ENCODE peak calls at places on chromosomes 2 and 18, in six cellular contexts. F is upper lobe of right lung, N is choroid plexus epithelial cell, K is WTC11, X is astrocyte of the cerebellum, O is AG09319. T is an unnamed sample.

GRCh38 chr2:110114007-110114591 is 1.5 kb downstream of the MALL start:
- DNase-seq in F (peak), K (no peak), X (no peak), N (no peak), O (no peak), T (peak)

GRCh38 chr18:76699923-76700322 is 122.4 kb upstream of the ZNF236 start:
- DNase-seq in X (no peak), N (no peak), F (no peak), K (no peak), O (no peak), T (no peak)

GRCh38 chr2:112108238-112108832 is 29.9 kb upstream of the FBLN7 start:
- DNase-seq in X (no peak), F (no peak), N (no peak), K (no peak), O (no peak), T (no peak)

GRCh38 chr18:5872886-5873285 is 22.4 kb downstream of the TMEM200C start:
- DNase-seq in X (no peak), N (no peak), O (no peak), F (no peak), K (no peak), T (no peak)

GRCh38 chr2:18435425-18436037 is 124.9 kb downstream of the RDH14 start:
- DNase-seq in F (no peak), O (peak), X (peak), K (no peak), N (peak), T (peak)

GRCh38 chr2:208363485-208363884 is 43.1 kb upstream of the PTH2R start:
- DNase-seq in F (no peak), N (peak), O (no peak), X (peak), K (no peak), T (peak)

GRCh38 chr2:68740184-68740914 is 5.7 kb downstream of the ARHGAP25 start:
- DNase-seq in N (peak), K (no peak), O (no peak), F (no peak), X (no peak), T (no peak)

GRCh38 chr18:12254820-12255511 is 805 bp downstream of the CIDEA start:
- DNase-seq in O (no peak), N (no peak), F (no peak), X (no peak), K (peak), T (no peak)

GRCh38 chr2:181183878-181184553 is 203.6 kb downstream of the UBE2E3 start:
- DNase-seq in X (no peak), K (no peak), F (no peak), N (peak), O (no peak), T (peak)

GRCh38 chr2:95333888-95334338 is 36.8 kb downstream of the KCNIP3 start:
- DNase-seq in O (peak), N (no peak), K (no peak), F (peak), X (no peak), T (peak)

GRCh38 chr2:192051533-192051932 is 143.2 kb downstream of the TMEFF2 start:
- DNase-seq in K (no peak), N (no peak), X (no peak), O (no peak), F (no peak), T (no peak)

GRCh38 chr2:146584316-146584715 is 1260.5 kb upstream of the ACVR2A start:
- DNase-seq in O (no peak), X (no peak), K (no peak), F (no peak), N (no peak), T (no peak)

GRCh38 chr2:224930124-224930523 is 112.1 kb downstream of the DOCK10 start:
- DNase-seq in F (no peak), O (no peak), N (no peak), X (no peak), K (no peak), T (no peak)

GRCh38 chr18:8744656-8745055 is 39.3 kb downstream of the MTCL1 start:
- DNase-seq in K (no peak), X (no peak), N (no peak), F (no peak), O (no peak), T (no peak)

GRCh38 chr2:15365411-15365810 is 195.7 kb downstream of the NBAS start:
- DNase-seq in K (no peak), X (no peak), N (no peak), F (no peak), O (no peak), T (no peak)

GRCh38 chr2:28583899-28584553 is 88.2 kb downstream of the PLB1 start:
- DNase-seq in F (peak), K (no peak), N (peak), X (peak), O (peak), T (peak)

GRCh38 chr2:179528576-179529069 is 264.0 kb upstream of the SESTD1 start:
- DNase-seq in N (no peak), F (no peak), X (no peak), O (no peak), K (no peak), T (no peak)

GRCh38 chr2:32780961-32781360 is 153.1 kb downstream of the TTC27 start:
- DNase-seq in O (no peak), F (no peak), K (no peak), N (peak), X (no peak), T (no peak)

GRCh38 chr2:215748446-215748845 is 264.9 kb downstream of the MREG start:
- DNase-seq in N (peak), O (no peak), X (no peak), F (no peak), K (no peak), T (no peak)

GRCh38 chr2:147515213-147515612 is 329.6 kb upstream of the ACVR2A start:
- DNase-seq in N (no peak), F (no peak), X (no peak), O (no peak), K (no peak), T (no peak)

GRCh38 chr18:28485210-28485801 is 308.4 kb upstream of the CDH2 start:
- DNase-seq in X (no peak), O (no peak), N (no peak), F (no peak), K (no peak), T (no peak)

GRCh38 chr18:68916734-68917133 is 118.9 kb downstream of the CCDC102B start:
- DNase-seq in X (no peak), K (no peak), N (peak), O (no peak), F (no peak), T (peak)

GRCh38 chr2:168490015-168490874 is 34.2 kb downstream of the CERS6 start:
- DNase-seq in N (peak), X (no peak), F (no peak), O (no peak), K (no peak), T (peak)

GRCh38 chr2:6073260-6074141 is 381.3 kb downstream of the SOX11 start:
- DNase-seq in X (peak), K (no peak), N (peak), F (no peak), O (no peak), T (no peak)

GRCh38 chr2:236711440-236711839 is 141.8 kb downstream of the ACKR3 start:
- DNase-seq in F (no peak), X (no peak), K (no peak), N (peak), O (peak), T (peak)

GRCh38 chr18:47594063-47594462 is 336.4 kb downstream of the SMAD2 start:
- DNase-seq in F (no peak), N (no peak), O (no peak), K (no peak), X (no peak), T (no peak)

GRCh38 chr2:195863121-195863520 is 205.5 kb downstream of the DNAH7 start:
- DNase-seq in F (no peak), N (no peak), X (no peak), O (no peak), K (no peak), T (no peak)

DNA sequence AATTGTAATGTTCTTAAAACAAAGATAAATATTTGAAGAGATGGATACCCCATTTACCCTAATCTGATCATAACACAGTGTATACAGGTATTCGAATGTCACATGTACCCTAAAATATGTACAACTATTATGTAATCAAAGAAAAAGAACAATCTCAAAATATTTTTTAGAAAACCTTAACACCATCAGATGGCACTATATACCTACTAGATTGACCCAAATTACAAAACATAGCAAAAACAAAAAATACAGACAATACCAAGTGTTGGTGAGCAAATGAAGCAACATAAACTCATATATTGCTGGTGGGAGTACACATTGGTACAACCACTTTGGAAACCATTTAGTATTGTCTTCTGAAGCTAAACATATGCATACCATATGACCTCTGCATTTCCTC is 55.6 kb downstream of the GDF7 start:
- DNase-seq in F (no peak), N (no peak), K (no peak), O (no peak), X (no peak), T (no peak)
- TF ChIP-seq CTCF in F (no peak), N (no peak), K (no peak), O (no peak), X (no peak), T (no peak)

GRCh38 chr18:59878644-59879043 is 21.2 kb upstream of the PMAIP1 start:
- DNase-seq in K (no peak), N (peak), X (no peak), F (no peak), O (no peak), T (no peak)
- TF ChIP-seq CTCF in K (no peak), N (no peak), X (no peak), F (no peak), O (no peak), T (no peak)

GRCh38 chr2:183038341-183039300 is at the start of gene NCKAP1:
- DNase-seq in O (peak), N (peak), F (peak), K (peak), X (peak), T (peak)
- TF ChIP-seq CTCF in O (peak), N (peak), F (peak), K (peak), X (peak), T (peak)

DNA sequence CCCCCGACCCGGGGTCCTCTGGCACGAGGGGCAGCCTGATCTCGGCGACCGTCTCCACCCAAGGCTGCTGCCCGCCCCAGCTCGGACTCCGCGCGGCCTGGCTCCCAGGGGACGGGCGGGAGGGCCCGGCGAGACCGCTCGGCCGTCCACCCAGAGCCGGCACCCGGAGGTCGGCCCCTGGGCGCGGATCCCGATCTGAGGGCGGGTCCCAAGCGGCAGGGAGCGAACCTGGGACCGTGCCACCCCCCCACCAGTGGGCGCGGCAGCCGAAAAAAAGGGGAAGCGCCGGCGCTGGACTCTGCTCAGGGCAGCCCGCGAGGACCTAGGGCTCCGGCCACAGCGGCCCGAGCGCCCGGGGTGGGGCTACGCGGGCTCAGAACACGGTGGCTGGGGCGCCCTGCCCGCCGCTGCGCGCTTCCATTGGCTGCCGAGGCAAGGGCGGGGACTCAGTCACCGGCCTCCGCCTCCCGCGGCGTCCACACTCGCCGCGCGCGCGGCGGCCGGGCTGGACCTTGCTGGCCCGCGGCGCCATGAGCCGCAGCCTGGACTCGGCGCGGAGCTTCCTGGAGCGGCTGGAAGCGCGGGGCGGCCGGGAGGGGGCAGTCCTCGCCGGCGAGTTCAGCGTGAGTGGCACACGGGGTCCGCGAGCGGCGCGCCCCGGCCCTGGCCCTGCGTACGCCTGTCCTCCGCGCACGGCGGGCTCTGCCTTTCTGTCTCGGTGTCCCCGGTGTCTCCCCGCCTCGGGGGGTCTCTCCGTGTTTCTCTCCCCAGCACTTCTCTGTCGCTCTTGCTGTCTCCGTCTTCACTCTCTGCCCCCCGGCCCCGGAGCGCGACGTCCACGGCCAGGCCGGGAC is at the start of gene PTPN18:
- DNase-seq in O (peak), F (peak), K (peak), N (peak), X (peak), T (peak)
- TF ChIP-seq CTCF in O (peak), F (peak), K (no peak), N (peak), X (peak), T (peak)

GRCh38 chr2:105573490-105573889 is 171.2 kb upstream of the NCK2 start:
- DNase-seq in F (no peak), N (no peak), X (no peak), K (no peak), O (no peak), T (no peak)
- TF ChIP-seq CTCF in F (no peak), N (no peak), X (no peak), K (no peak), O (no peak), T (no peak)

GRCh38 chr2:127102464-127103242 is 4.3 kb downstream of the BIN1 start:
- DNase-seq in K (no peak), X (no peak), N (no peak), F (no peak), O (no peak), T (no peak)

GRCh38 chr2:127101048-127101611 is 5.8 kb downstream of the BIN1 start:
- DNase-seq in X (no peak), N (no peak), F (peak), O (no peak), K (no peak), T (no peak)

GRCh38 chr2:127098711-127099110 is 8.2 kb downstream of the BIN1 start:
- DNase-seq in F (peak), K (no peak), X (no peak), O (no peak), N (no peak), T (no peak)

GRCh38 chr2:127101756-127102463 is 5.0 kb downstream of the BIN1 start:
- DNase-seq in O (no peak), F (no peak), N (no peak), X (no peak), K (no peak), T (no peak)

DNA sequence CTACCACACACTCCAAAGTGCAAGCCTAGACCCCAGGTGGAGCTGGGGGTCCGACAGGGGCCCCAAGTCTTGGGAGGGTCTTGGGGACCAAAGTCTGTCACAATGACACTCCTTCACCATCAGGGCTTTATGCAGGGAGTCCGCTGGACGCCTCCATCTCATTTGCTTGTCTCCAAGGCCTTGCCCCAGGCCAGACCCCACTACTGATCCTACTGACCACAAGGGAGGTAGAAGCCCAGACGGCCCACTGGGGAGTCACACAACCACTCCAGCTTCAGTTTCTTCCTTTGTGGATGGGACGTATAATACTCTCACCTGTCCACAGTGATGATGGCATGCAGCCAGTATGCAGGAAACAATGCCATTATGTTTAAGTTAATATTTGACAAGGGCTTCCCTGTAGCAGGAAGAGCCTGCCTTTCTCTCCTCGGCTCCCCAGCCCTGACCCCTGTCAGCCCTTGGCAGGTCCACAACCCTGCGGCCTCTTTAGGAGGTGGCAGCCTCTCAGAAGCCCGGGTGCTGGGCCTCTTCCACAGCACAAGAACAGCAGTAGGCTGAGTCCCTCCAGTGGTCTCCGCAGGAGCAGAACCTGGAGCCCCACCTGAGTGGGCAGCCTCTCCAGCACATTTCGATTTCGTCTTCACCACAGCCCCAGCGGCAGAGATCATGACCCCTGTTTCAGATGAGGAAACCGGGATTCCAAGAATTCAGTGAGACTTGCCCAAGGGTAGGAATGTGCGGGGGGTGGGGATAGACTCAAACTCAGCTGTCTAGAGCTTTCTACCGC is 6.5 kb downstream of the BIN1 start:
- DNase-seq in N (no peak), O (no peak), X (no peak), F (peak), K (no peak), T (peak)
- TF ChIP-seq CTCF in N (no peak), O (no peak), X (no peak), F (no peak), K (no peak), T (no peak)

DNA sequence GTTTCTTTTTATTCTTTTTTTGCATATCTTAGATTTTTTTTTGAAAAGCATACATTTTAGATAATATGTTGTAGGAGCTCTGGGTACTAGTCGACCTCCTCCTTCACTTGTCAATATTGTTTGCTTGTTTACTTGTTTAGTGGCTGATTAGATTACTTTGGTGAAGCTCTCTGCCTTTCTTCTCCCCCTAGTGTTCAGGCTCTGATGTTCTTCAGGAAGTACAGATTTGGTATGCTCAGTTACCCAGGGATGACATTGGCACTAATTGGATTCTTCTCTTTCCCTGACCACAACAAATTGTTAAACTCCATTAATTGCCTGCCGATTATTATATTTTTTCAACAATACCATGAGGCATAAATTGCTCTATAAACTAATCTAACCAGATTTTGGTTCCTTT is 491.2 kb downstream of the SUCLG1 start:
- DNase-seq in O (no peak), F (no peak), X (no peak), K (no peak), N (no peak), T (peak)
- TF ChIP-seq CTCF in O (no peak), F (no peak), X (no peak), K (no peak), N (no peak), T (no peak)